ENCODE peak calls at places on chromosome 2, in nine cellular contexts. J is hypothalamus; O is GF-D8; I is NCI-H1694 treated with DMSO at 0.1 percent for 48 hours; H is neural crest cell; W is stimulated activated CD8-positive, alpha-beta memory T cell treated with anti-CD3 and anti-CD28 coated beads, Interleukin-7, amount 100 ng/mL, for 24 hours; U is WTC11; L is NCI-H748 treated with DMSO at 0.1 percent for 48 hours; S is CD8-positive, alpha-beta memory T cell. Z is an unnamed sample.
A peak's percentile ranks its signal among the peaks of the same experiment; 100 is the strongest.

GRCh38 chr2:39479696-39480095 is 42.6 kb upstream of the MAP4K3 start:
- DNase-seq in L (no peak), W (no peak), O (no peak), U (no peak), J (no peak), H (no peak), I (no peak), S (no peak), Z (no peak)

GRCh38 chr2:30404354-30405265 is 42.4 kb upstream of the LCLAT1 start:
- DNase-seq in L (no peak), I (peak; percentile 28), O (no peak), H (no peak), W (no peak), S (no peak), J (no peak), U (no peak), Z (no peak)

GRCh38 chr2:224178085-224178484 is 139.0 kb upstream of the SERPINE2 start:
- DNase-seq in S (no peak), W (no peak), I (no peak), J (no peak), H (no peak), L (peak; percentile 16), U (no peak), O (no peak), Z (no peak)

GRCh38 chr2:98086491-98087446 is at the start of gene VWA3B:
- DNase-seq in S (no peak), O (no peak), I (no peak), U (peak; percentile 91), J (peak; percentile 19), W (peak; percentile 10), L (peak; percentile 52), H (peak; percentile 56), Z (peak; percentile 74)

GRCh38 chr2:204069804-204070203 is 133.2 kb downstream of the ICOS start:
- DNase-seq in W (no peak), O (no peak), S (no peak), L (no peak), I (no peak), U (no peak), J (no peak), H (no peak), Z (no peak)

GRCh38 chr2:229725716-229726346 is 11.5 kb upstream of the DNER start:
- DNase-seq in H (no peak), S (no peak), O (no peak), L (no peak), I (no peak), J (no peak), W (no peak), U (no peak), Z (no peak)

GRCh38 chr2:99297990-99298389 is 3.0 kb downstream of the LYG1 start:
- DNase-seq in O (no peak), J (no peak), L (no peak), I (no peak), H (no peak), S (no peak), W (no peak), U (no peak), Z (no peak)

GRCh38 chr2:174585111-174585510 is 12.5 kb downstream of the WIPF1 start:
- DNase-seq in W (no peak), S (no peak), U (no peak), L (no peak), O (no peak), J (no peak), H (no peak), I (no peak), Z (no peak)

GRCh38 chr2:19887508-19887907 is 14.3 kb downstream of the TTC32 start:
- DNase-seq in J (no peak), U (no peak), W (no peak), O (no peak), I (no peak), L (no peak), S (no peak), H (no peak), Z (no peak)

GRCh38 chr2:240394549-240394948 is 40.9 kb upstream of the GPC1 start:
- DNase-seq in W (no peak), H (no peak), J (no peak), O (no peak), I (no peak), U (peak; percentile 5), S (no peak), L (no peak), Z (no peak)

GRCh38 chr2:42147641-42148274 is 21.4 kb upstream of the EML4 start:
- DNase-seq in L (no peak), U (no peak), J (no peak), O (no peak), S (no peak), H (no peak), W (no peak), I (no peak), Z (no peak)

GRCh38 chr2:240836781-240837467 is 16.9 kb upstream of the KIF1A start:
- DNase-seq in J (peak; percentile 68), S (no peak), O (no peak), W (no peak), H (no peak), L (no peak), I (no peak), U (no peak), Z (no peak)

GRCh38 chr2:196808281-196808680 is 874 bp downstream of the C2orf66 start:
- DNase-seq in H (no peak), J (no peak), L (peak; percentile 15), S (no peak), U (no peak), O (no peak), I (peak; percentile 66), W (no peak), Z (no peak)

GRCh38 chr2:70011786-70012185 is 50.4 kb upstream of the ASPRV1 start:
- DNase-seq in O (no peak), S (no peak), J (no peak), W (no peak), H (no peak), L (no peak), U (no peak), I (no peak), Z (no peak)

GRCh38 chr2:217404236-217404760 is 544.4 kb upstream of the TNP1 start:
- DNase-seq in J (no peak), L (no peak), W (no peak), S (no peak), U (no peak), O (no peak), I (no peak), H (no peak), Z (no peak)

GRCh38 chr2:153235516-153235915 is 243.0 kb downstream of the RPRM start:
- DNase-seq in H (no peak), W (peak; percentile 4), O (no peak), I (no peak), U (no peak), J (no peak), S (peak; percentile 60), L (no peak), Z (no peak)

GRCh38 chr2:101509498-101510274 is 34.8 kb upstream of the RFX8 start:
- DNase-seq in H (no peak), S (no peak), I (no peak), W (no peak), L (no peak), O (peak; percentile 27), U (no peak), J (no peak), Z (no peak)